ENCODE peak calls at places on chromosomes 4 and X, in seven cellular contexts. Z is left colon; J is hypothalamus; B is CD8-positive, alpha-beta T cell; Q is lung microvascular endothelial cell; V is SK-MEL-5; Y is aorta. M is an unnamed sample.

GRCh38 chr4:155383541-155383940 is 6.8 kb upstream of the MAP9 start:
- DNase-seq in B (no peak), V (no peak), J (no peak), Q (no peak), Y (no peak), Z (no peak), M (no peak)

GRCh38 chrX:45150821-45151220 is 49.9 kb downstream of the DIPK2B start:
- DNase-seq in Z (no peak), Y (no peak), V (no peak), Q (no peak), J (no peak), B (no peak), M (no peak)

GRCh38 chr4:68569466-68570121 is 6.5 kb downstream of the UGT2B17 start:
- DNase-seq in Y (no peak), B (no peak), J (no peak), Z (no peak), Q (no peak), V (no peak), M (no peak)

GRCh38 chrX:119516157-119516702 is 48.0 kb downstream of the SLC25A5 start:
- DNase-seq in V (peak; percentile 73), B (peak; percentile 11), Z (no peak), J (peak; percentile 0), Q (peak; percentile 76), Y (no peak), M (peak; percentile 17)

GRCh38 chr4:112752510-112752909 is 115.6 kb downstream of the LARP7 start:
- DNase-seq in Y (no peak), J (no peak), B (no peak), Z (no peak), Q (no peak), V (no peak), M (no peak)

GRCh38 chr4:173272987-173273386 is 61.2 kb downstream of the HMGB2 start:
- DNase-seq in Y (no peak), B (no peak), J (no peak), Q (peak; percentile 20), V (no peak), Z (no peak), M (no peak)

GRCh38 chr4:7194251-7195137 is 2.2 kb downstream of the SORCS2 start:
- DNase-seq in V (peak; percentile 39), B (no peak), Q (peak; percentile 24), Y (peak; percentile 79), J (no peak), Z (no peak), M (no peak)

GRCh38 chrX:22234380-22234779 is 38.3 kb upstream of the CBLL2 start:
- DNase-seq in Q (no peak), B (no peak), J (no peak), Z (no peak), V (no peak), Y (no peak), M (no peak)

GRCh38 chrX:115058276-115058675 is 40.9 kb upstream of the IL13RA2 start:
- DNase-seq in Q (peak; percentile 76), Y (no peak), J (no peak), B (no peak), Z (no peak), V (no peak), M (no peak)

GRCh38 chrX:23692166-23692565 is 24.9 kb downstream of the PRDX4 start:
- DNase-seq in Y (no peak), Z (no peak), V (no peak), J (no peak), Q (no peak), B (no peak), M (no peak)

GRCh38 chr4:1502976-1503375 is 96.7 kb upstream of the NKX1-1 start:
- DNase-seq in Y (peak; percentile 77), B (no peak), V (no peak), J (no peak), Z (peak; percentile 17), Q (no peak), M (no peak)

GRCh38 chrX:455673-456072 is 69.0 kb upstream of the PPP2R3B start:
- DNase-seq in Q (no peak), B (no peak), Y (peak; percentile 10), J (no peak), V (no peak), Z (no peak), M (no peak)

GRCh38 chr4:176272799-176273198 is 3.8 kb upstream of the ASB5 start:
- DNase-seq in B (no peak), V (no peak), Q (no peak), Y (no peak), J (no peak), Z (no peak), M (no peak)

GRCh38 chrX:10729000-10729399 is 108.6 kb upstream of the MID1 start:
- DNase-seq in Z (no peak), Y (no peak), J (no peak), B (no peak), V (peak; percentile 3), Q (no peak), M (no peak)